ENCODE peak calls at places on chromosomes 4 and X, in four cellular contexts. N is CD4-positive, alpha-beta T cell; X is colonic mucosa; O is nephron progenitor cell. J is an unnamed sample.

GRCh38 chr4:158410272-158410671 is 111.4 kb upstream of the RXFP1 start:
- DNase-seq in X (no peak), N (no peak), O (no peak), J (no peak)

GRCh38 chr4:150769235-150769634 is 187.3 kb downstream of the MAB21L2 start:
- DNase-seq in X (no peak), O (no peak), N (no peak), J (no peak)

GRCh38 chr4:36757623-36758311 is 476.4 kb downstream of the DTHD1 start:
- DNase-seq in X (no peak), N (no peak), O (no peak), J (no peak)

GRCh38 chr4:142858965-142859364 is 12.9 kb upstream of the INPP4B start:
- DNase-seq in X (no peak), N (no peak), O (no peak), J (no peak)

GRCh38 chrX:11540532-11541377 is 125.0 kb downstream of the ARHGAP6 start:
- DNase-seq in X (no peak), O (no peak), N (no peak), J (no peak)

GRCh38 chr4:132540268-132540667 is 608.8 kb upstream of the PCDH10 start:
- DNase-seq in O (no peak), N (no peak), X (no peak), J (no peak)

GRCh38 chrX:135893294-135893817 is at the start of the genes CT45A10 and SAGE1:
- DNase-seq in N (no peak), X (no peak), O (no peak), J (no peak)

GRCh38 chr4:26235500-26235899 is 85.3 kb upstream of the RBPJ start:
- DNase-seq in N (no peak), X (peak), O (no peak), J (no peak)

GRCh38 chrX:15579778-15580747 is 20.7 kb downstream of the ACE2 start:
- DNase-seq in X (no peak), N (no peak), O (no peak), J (no peak)

GRCh38 chr4:172362569-172362968 is 549.4 kb downstream of the GALNTL6 start:
- DNase-seq in O (no peak), X (no peak), N (no peak), J (no peak)

GRCh38 chr4:124325676-124326075 is 386.9 kb downstream of the ANKRD50 start:
- DNase-seq in X (no peak), N (no peak), O (no peak), J (no peak)

GRCh38 chrX:101291204-101291603 is at the start of gene TAF7L:
- DNase-seq in O (no peak), N (no peak), X (no peak), J (no peak)

GRCh38 chrX:15988661-15989603 is 134.3 kb upstream of the AP1S2 start:
- DNase-seq in O (no peak), X (no peak), N (no peak), J (no peak)

GRCh38 chr4:128424524-128425195 is 137.0 kb upstream of the PGRMC2 start:
- DNase-seq in O (no peak), N (no peak), X (no peak), J (no peak)

GRCh38 chr4:128428397-128428796 is 140.8 kb upstream of the PGRMC2 start:
- DNase-seq in O (no peak), N (no peak), X (no peak), J (no peak)

GRCh38 chr4:128427832-128428366 is 140.3 kb upstream of the PGRMC2 start:
- DNase-seq in O (no peak), N (no peak), X (peak), J (no peak)
- TF ChIP-seq CTCF in O (no peak), N (no peak), X (peak), J (no peak)

GRCh38 chrX:124223524-124223923 is 108.9 kb upstream of the TEX13D start:
- DNase-seq in O (no peak), X (no peak), N (no peak), J (no peak)
- TF ChIP-seq CTCF in O (peak), X (no peak), N (no peak), J (no peak)

DNA sequence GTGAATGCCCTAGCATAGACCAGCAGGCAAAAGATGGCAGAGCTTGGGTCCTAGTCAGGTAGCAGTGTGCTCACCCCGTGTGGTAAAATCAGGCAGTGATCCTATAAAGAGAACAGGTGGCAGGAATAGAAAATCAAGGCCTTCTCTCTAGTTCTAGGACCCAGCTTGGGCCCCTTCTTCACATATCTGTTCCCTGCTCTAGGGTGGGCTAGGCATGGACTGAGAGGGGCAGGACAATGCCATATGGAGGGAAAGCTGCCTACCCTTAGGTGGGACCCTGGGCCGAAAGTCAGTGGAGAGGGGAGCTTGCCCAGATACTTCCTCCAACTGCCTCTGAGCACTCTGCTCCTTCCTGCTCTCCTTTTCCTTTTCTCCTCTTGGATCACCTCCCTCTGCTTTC is 117.4 kb upstream of the NALF2 start:
- DNase-seq in X (no peak), N (no peak), O (no peak), J (no peak)
- TF ChIP-seq CTCF in X (no peak), N (no peak), O (no peak), J (no peak)

GRCh38 chr4:165873298-165874071 is 448 bp downstream of the TLL1 start:
- DNase-seq in X (peak), N (no peak), O (peak), J (no peak)
- TF ChIP-seq CTCF in X (no peak), N (no peak), O (no peak), J (no peak)

DNA sequence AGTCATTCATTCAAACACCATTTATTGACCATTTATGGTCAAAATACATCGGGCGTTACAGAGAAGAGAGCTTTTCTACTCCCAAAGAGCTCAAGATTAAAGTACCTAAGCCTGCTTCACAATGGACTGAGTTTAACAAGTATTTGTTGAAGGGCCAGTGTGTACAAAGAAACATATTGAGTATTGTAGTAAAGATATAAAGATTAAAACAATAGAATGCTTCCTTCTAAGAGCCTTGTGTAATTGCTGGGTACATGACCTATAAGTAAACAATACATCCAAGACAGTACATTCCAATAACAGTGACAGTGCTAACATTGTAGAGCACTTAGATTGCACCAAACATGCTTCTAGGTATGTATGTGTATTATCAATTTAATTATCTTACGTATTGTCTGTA is 695.5 kb downstream of the PCDH7 start:
- DNase-seq in O (no peak), X (no peak), N (no peak), J (no peak)
- TF ChIP-seq CTCF in O (no peak), X (no peak), N (no peak), J (no peak)

GRCh38 chrX:23779025-23779424 is 3.9 kb upstream of the SAT1 start:
- DNase-seq in X (no peak), O (no peak), N (no peak), J (no peak)
- TF ChIP-seq CTCF in X (no peak), O (no peak), N (no peak), J (no peak)

J was measured in omental fat pad.